ENCODE peak calls at places on chromosomes 3 and 15, in eight cellular contexts. K, M, V, I, T, E, B and R are unnamed samples.

GRCh38 chr15:64622410-64623260 is 152.8 kb downstream of the RBPMS2 start:
- DNase-seq in V (no peak), K (peak; percentile 85), E (no peak), B (peak; percentile 6), T (no peak), M (peak; percentile 81), I (no peak), R (no peak)

GRCh38 chr15:24856397-24857093 is 98.2 kb upstream of the SNRPN start:
- DNase-seq in I (no peak), V (no peak), K (no peak), T (peak; percentile 96), B (no peak), M (no peak), E (peak; percentile 85), R (no peak)

GRCh38 chr15:91040851-91041250 is 18.5 kb upstream of the VPS33B start:
- DNase-seq in E (no peak), K (no peak), B (no peak), T (no peak), M (no peak), V (no peak), I (no peak), R (no peak)

GRCh38 chr15:70585707-70586034 is 177.7 kb downstream of the UACA start:
- DNase-seq in I (no peak), T (no peak), E (no peak), V (no peak), K (peak; percentile 37), M (no peak), B (no peak), R (no peak)

GRCh38 chr3:49712631-49713317 is 6.7 kb downstream of the AMIGO3 start:
- DNase-seq in I (no peak), T (no peak), M (no peak), B (no peak), K (no peak), V (no peak), E (no peak), R (no peak)

GRCh38 chr15:66865622-66866611 is 163.9 kb downstream of the SMAD6 start:
- DNase-seq in E (no peak), T (peak; percentile 68), V (no peak), M (peak; percentile 30), I (no peak), B (no peak), K (no peak), R (no peak)

GRCh38 chr3:27720899-27721716 is 1.0 kb downstream of the EOMES start:
- DNase-seq in T (peak; percentile 90), V (no peak), B (no peak), M (no peak), E (no peak), K (peak; percentile 69), I (peak; percentile 26), R (no peak)

GRCh38 chr3:42025388-42026138 is 63.7 kb upstream of the ULK4 start:
- DNase-seq in I (peak; percentile 79), T (peak; percentile 93), V (peak; percentile 55), E (peak; percentile 68), M (no peak), K (no peak), B (no peak), R (peak; percentile 73)

GRCh38 chr3:128784228-128784627 is 58.2 kb downstream of the RAB7A start:
- DNase-seq in K (peak; percentile 66), I (no peak), V (no peak), B (no peak), M (peak; percentile 76), E (peak; percentile 63), T (peak; percentile 93), R (no peak)

GRCh38 chr3:150303776-150304175 is 104.3 kb upstream of the TSC22D2 start:
- DNase-seq in T (peak; percentile 78), E (peak; percentile 11), M (no peak), I (no peak), K (no peak), B (no peak), V (no peak), R (no peak)

GRCh38 chr15:82914396-82914795 is 38.1 kb downstream of the HOMER2 start:
- DNase-seq in M (no peak), I (no peak), V (no peak), E (no peak), B (no peak), T (no peak), K (no peak), R (no peak)

GRCh38 chr15:74962219-74962618 is 5.6 kb upstream of the RPP25 start:
- DNase-seq in M (no peak), B (no peak), E (no peak), I (no peak), T (no peak), V (no peak), K (no peak), R (no peak)

GRCh38 chr3:158802399-158803023 is 657 bp downstream of the MFSD1 start:
- DNase-seq in V (no peak), M (no peak), E (no peak), T (no peak), K (no peak), B (no peak), I (peak; percentile 6), R (no peak)

GRCh38 chr15:60407406-60407805 is 9.6 kb upstream of the ANXA2 start:
- DNase-seq in T (no peak), V (peak; percentile 26), E (no peak), B (no peak), K (no peak), M (no peak), I (no peak), R (no peak)

GRCh38 chr15:38251726-38252480 is 733 bp upstream of the SPRED1 start:
- DNase-seq in E (peak; percentile 88), K (peak; percentile 63), V (peak; percentile 84), T (peak; percentile 97), M (peak; percentile 82), B (peak; percentile 28), I (peak; percentile 80), R (peak; percentile 76)